ENCODE peak calls at places on chromosomes 11 and 22, in seven cellular contexts. J is LHCN-M2, S is naive B cell, N is iPS DF 6.9, R is NCI-H1417, G is mammary epithelial cell, W is RCC 7860. A is an unnamed sample.

GRCh38 chr11:36763187-36763586 is 165.2 kb upstream of the RAG2 start:
- DNase-seq in G (no peak), R (peak; percentile 23), S (no peak), W (no peak), N (no peak), J (no peak), A (no peak)

GRCh38 chr22:36736701-36737320 is 33.3 kb upstream of the CACNG2 start:
- DNase-seq in J (no peak), N (no peak), G (no peak), W (no peak), S (no peak), R (no peak), A (no peak)

GRCh38 chr11:19241260-19242183 is 777 bp upstream of the E2F8 start:
- DNase-seq in S (no peak), R (no peak), J (peak; percentile 27), W (no peak), N (no peak), G (no peak), A (peak; percentile 46)

GRCh38 chr11:22244986-22245592 is 52.2 kb downstream of the ANO5 start:
- DNase-seq in J (peak; percentile 0), W (no peak), R (no peak), N (peak; percentile 16), G (peak; percentile 12), S (peak; percentile 6), A (peak; percentile 41)

GRCh38 chr22:48299124-48299523 is 1528.5 kb downstream of the BRD1 start:
- DNase-seq in W (no peak), N (no peak), G (no peak), S (no peak), J (no peak), R (no peak), A (no peak)

GRCh38 chr11:121318848-121319834 is 26.6 kb downstream of the SC5D start:
- DNase-seq in W (peak; percentile 15), G (peak; percentile 49), R (peak; percentile 47), J (peak; percentile 40), S (peak; percentile 60), N (no peak), A (peak; percentile 65)

GRCh38 chr11:67418476-67419281 is 3.2 kb downstream of the CARNS1 start:
- DNase-seq in N (no peak), W (no peak), S (peak; percentile 85), G (no peak), J (peak; percentile 64), R (no peak), A (peak; percentile 74)

GRCh38 chr11:116515666-116516184 is 257.1 kb downstream of the BUD13 start:
- DNase-seq in R (peak; percentile 54), G (no peak), S (no peak), N (no peak), J (no peak), W (no peak), A (peak; percentile 90)

GRCh38 chr11:113345978-113346377 is 31.6 kb downstream of the TTC12 start:
- DNase-seq in N (no peak), J (no peak), S (no peak), W (no peak), G (peak; percentile 96), R (no peak), A (no peak)

GRCh38 chr22:43006753-43007152 is 8.2 kb downstream of the PACSIN2 start:
- DNase-seq in N (no peak), S (no peak), R (no peak), W (peak; percentile 51), J (no peak), G (no peak), A (no peak)

GRCh38 chr11:130765951-130766649 is 150.2 kb downstream of the SNX19 start:
- DNase-seq in G (no peak), J (no peak), R (no peak), W (no peak), S (no peak), N (no peak), A (no peak)

GRCh38 chr22:39468487-39469325 is 11.9 kb downstream of the MGAT3 start:
- DNase-seq in J (no peak), R (no peak), W (no peak), S (no peak), G (no peak), N (no peak), A (no peak)

GRCh38 chr22:42747701-42748513 is 27.2 kb upstream of the A4GALT start:
- DNase-seq in S (no peak), J (peak; percentile 93), G (peak; percentile 72), N (no peak), R (no peak), W (peak; percentile 52), A (no peak)

GRCh38 chr11:82458777-82459176 is 274.9 kb downstream of the FAM181B start:
- DNase-seq in W (no peak), G (no peak), N (no peak), S (no peak), R (peak; percentile 62), J (no peak), A (peak; percentile 7)

GRCh38 chr11:72668645-72669347 is 5.4 kb downstream of the PDE2A start:
- DNase-seq in J (no peak), G (peak; percentile 29), S (no peak), W (no peak), R (no peak), N (no peak), A (no peak)

GRCh38 chr11:24754406-24754805 is 257.6 kb downstream of the LUZP2 start:
- DNase-seq in W (no peak), N (no peak), J (no peak), G (no peak), R (no peak), S (no peak), A (no peak)

GRCh38 chr11:2202071-2202899 is 30.7 kb upstream of the TH start:
- DNase-seq in W (no peak), J (no peak), N (no peak), R (peak; percentile 75), S (no peak), G (peak; percentile 41), A (no peak)

GRCh38 chr11:10490398-10491232 is 35.6 kb downstream of the AMPD3 start:
- DNase-seq in R (no peak), S (no peak), N (no peak), G (peak; percentile 81), J (peak; percentile 100), W (peak; percentile 96), A (no peak)

GRCh38 chr11:134528453-134528852 is 116.4 kb upstream of the B3GAT1 start:
- DNase-seq in N (no peak), J (no peak), W (no peak), R (no peak), G (no peak), S (no peak), A (no peak)

GRCh38 chr22:27662359-27663030 is 139.1 kb downstream of the MN1 start:
- DNase-seq in S (no peak), J (peak; percentile 14), G (no peak), N (no peak), R (no peak), W (no peak), A (no peak)

GRCh38 chr11:118194835-118195627 is 18.6 kb upstream of the SCN2B start:
- DNase-seq in G (peak; percentile 89), R (peak; percentile 82), J (peak; percentile 13), W (peak; percentile 69), S (no peak), N (no peak), A (peak; percentile 33)

GRCh38 chr11:62238151-62238550 is 3.9 kb upstream of the SCGB1D2 start:
- DNase-seq in W (no peak), S (no peak), J (no peak), R (no peak), G (no peak), N (no peak), A (no peak)

GRCh38 chr11:3139481-3140290 is 25.4 kb downstream of the OSBPL5 start:
- DNase-seq in G (no peak), R (no peak), S (no peak), J (no peak), N (no peak), W (no peak), A (no peak)

GRCh38 chr11:94946812-94947211 is 26.5 kb downstream of the CWC15 start:
- DNase-seq in S (no peak), R (no peak), J (no peak), G (no peak), W (no peak), N (no peak), A (no peak)

GRCh38 chr22:41664951-41665350 is 23.7 kb downstream of the SNU13 start:
- DNase-seq in W (no peak), R (no peak), J (no peak), S (no peak), G (no peak), N (no peak), A (no peak)

GRCh38 chr11:35623708-35624168 is 5.5 kb downstream of the FJX1 start:
- DNase-seq in S (no peak), J (peak; percentile 98), W (peak; percentile 94), N (no peak), G (peak; percentile 96), R (no peak), A (no peak)

A was measured in NCI-H345.